ENCODE peak calls at places on chromosomes 11 and 22, in eight cellular contexts. B, O, N, S, Y, H, I and T are unnamed samples.

GRCh38 chr11:66419825-66420224 is 1.0 kb upstream of the NPAS4 start:
- DNase-seq in B (no peak), O (peak; percentile 30), N (no peak), S (no peak), Y (no peak), H (peak; percentile 22), I (no peak), T (no peak)

GRCh38 chr22:45834795-45835194 is 142.2 kb downstream of the WNT7B start:
- DNase-seq in B (no peak), O (no peak), N (no peak), S (no peak), Y (no peak), H (peak; percentile 6), I (no peak), T (no peak)

GRCh38 chr11:33620423-33621120 is 80.1 kb downstream of the C11orf91 start:
- DNase-seq in B (no peak), O (no peak), N (no peak), S (no peak), Y (no peak), H (no peak), I (no peak), T (no peak)

GRCh38 chr11:119584193-119585037 is 144.6 kb downstream of the NECTIN1 start:
- DNase-seq in B (no peak), O (peak; percentile 22), N (no peak), S (no peak), Y (no peak), H (peak; percentile 14), I (peak; percentile 85), T (no peak)

GRCh38 chr11:86205415-86206268 is 38.9 kb upstream of the EED start:
- DNase-seq in B (no peak), O (no peak), N (no peak), S (no peak), Y (no peak), H (no peak), I (no peak), T (no peak)

GRCh38 chr11:133545199-133545709 is 13.0 kb upstream of the OPCML start:
- DNase-seq in B (no peak), O (no peak), N (no peak), S (no peak), Y (no peak), H (no peak), I (no peak), T (no peak)

GRCh38 chr11:3840289-3840869 is 380 bp downstream of the RHOG start:
- DNase-seq in B (no peak), O (no peak), N (no peak), S (peak; percentile 25), Y (no peak), H (peak; percentile 44), I (no peak), T (peak; percentile 53)

GRCh38 chr11:17314232-17314547 is 37.4 kb upstream of the NCR3LG1 start:
- DNase-seq in B (no peak), O (no peak), N (no peak), S (no peak), Y (peak; percentile 64), H (no peak), I (no peak), T (no peak)

GRCh38 chr11:12189543-12190235 is 79.3 kb downstream of the MICAL2 start:
- DNase-seq in B (peak; percentile 39), O (no peak), N (peak; percentile 95), S (no peak), Y (no peak), H (no peak), I (no peak), T (peak; percentile 68)

GRCh38 chr11:130145975-130146776 is 13.4 kb upstream of the ST14 start:
- DNase-seq in B (no peak), O (no peak), N (peak; percentile 94), S (no peak), Y (no peak), H (no peak), I (peak; percentile 81), T (no peak)

GRCh38 chr22:26769663-26770062 is 112.3 kb downstream of the MIAT start:
- DNase-seq in B (no peak), O (no peak), N (no peak), S (no peak), Y (no peak), H (no peak), I (no peak), T (no peak)

GRCh38 chr11:125239585-125240331 is 75.2 kb downstream of the PKNOX2 start:
- DNase-seq in B (no peak), O (no peak), N (no peak), S (no peak), Y (no peak), H (no peak), I (peak; percentile 47), T (no peak)

GRCh38 chr11:17528181-17528691 is 16.0 kb downstream of the USH1C start:
- DNase-seq in B (peak; percentile 34), O (peak; percentile 29), N (no peak), S (no peak), Y (no peak), H (peak; percentile 45), I (peak; percentile 87), T (peak; percentile 74)

GRCh38 chr22:44430716-44431115 is 67.3 kb downstream of the RTL6 start:
- DNase-seq in B (no peak), O (no peak), N (no peak), S (no peak), Y (no peak), H (no peak), I (peak; percentile 34), T (no peak)

GRCh38 chr11:66855574-66856495 is 1.0 kb upstream of the LRFN4 start:
- DNase-seq in B (peak; percentile 67), O (peak; percentile 93), N (peak; percentile 92), S (peak; percentile 64), Y (peak; percentile 87), H (peak; percentile 91), I (peak; percentile 98), T (peak; percentile 86)

GRCh38 chr11:10902301-10902700 is 44.4 kb upstream of the ZBED5 start:
- DNase-seq in B (no peak), O (no peak), N (no peak), S (no peak), Y (no peak), H (no peak), I (no peak), T (no peak)

GRCh38 chr22:38871360-38872171 is 450 bp downstream of the CBX6 start:
- DNase-seq in B (peak; percentile 19), O (no peak), N (no peak), S (no peak), Y (no peak), H (peak; percentile 39), I (peak; percentile 83), T (peak; percentile 60)

GRCh38 chr11:619625-620050 is 3.9 kb upstream of the IRF7 start:
- DNase-seq in B (no peak), O (no peak), N (no peak), S (no peak), Y (no peak), H (no peak), I (no peak), T (no peak)

GRCh38 chr11:95764267-95764898 is 25.2 kb downstream of the FAM76B start:
- DNase-seq in B (no peak), O (no peak), N (no peak), S (no peak), Y (peak; percentile 16), H (no peak), I (no peak), T (no peak)

GRCh38 chr11:71207996-71208774 is 44.2 kb downstream of the SHANK2 start:
- DNase-seq in B (no peak), O (no peak), N (peak; percentile 13), S (no peak), Y (no peak), H (no peak), I (peak; percentile 62), T (no peak)

GRCh38 chr11:33461319-33461718 is 204.1 kb downstream of the HIPK3 start:
- DNase-seq in B (no peak), O (no peak), N (no peak), S (no peak), Y (no peak), H (no peak), I (no peak), T (no peak)